ENCODE peak calls at places on chromosome 15, in ten cellular contexts. S, L, O, T, B, E, U, A, W and Z are unnamed samples.

GRCh38 chr15:80838666-80839065 is 59.5 kb downstream of the CEMIP start:
- DNase-seq in S (no peak), L (no peak), O (no peak), T (no peak), B (no peak), E (no peak), U (no peak), A (no peak), W (no peak), Z (no peak)

GRCh38 chr15:78637776-78638435 is 3.1 kb downstream of the CHRNB4 start:
- DNase-seq in S (no peak), L (no peak), O (no peak), T (no peak), B (no peak), E (no peak), U (no peak), A (no peak), W (peak), Z (no peak)

GRCh38 chr15:68447976-68448755 is 16.2 kb upstream of the ITGA11 start:
- DNase-seq in S (no peak), L (peak), O (no peak), T (no peak), B (no peak), E (no peak), U (no peak), A (no peak), W (no peak), Z (no peak)

GRCh38 chr15:68814596-68814995 is 6.1 kb downstream of the ANP32A start:
- DNase-seq in S (no peak), L (no peak), O (no peak), T (no peak), B (no peak), E (no peak), U (no peak), A (no peak), W (no peak), Z (no peak)

GRCh38 chr15:38134252-38134651 is 118.4 kb upstream of the SPRED1 start:
- DNase-seq in S (no peak), L (no peak), O (no peak), T (no peak), B (no peak), E (no peak), U (no peak), A (no peak), W (no peak), Z (no peak)

GRCh38 chr15:40282870-40283614 is at the start of gene ANKRD63:
- DNase-seq in S (no peak), L (no peak), O (peak), T (no peak), B (no peak), E (no peak), U (peak), A (no peak), W (peak), Z (peak)

GRCh38 chr15:89758981-89759380 is 7.9 kb upstream of the MESP1 start:
- DNase-seq in S (no peak), L (no peak), O (no peak), T (no peak), B (no peak), E (no peak), U (no peak), A (no peak), W (no peak), Z (no peak)

GRCh38 chr15:60889006-60889405 is 340.1 kb downstream of the RORA start:
- DNase-seq in S (no peak), L (no peak), O (no peak), T (no peak), B (no peak), E (no peak), U (no peak), A (no peak), W (no peak), Z (no peak)

GRCh38 chr15:60526127-60526616 is 47.2 kb upstream of the ICE2 start:
- DNase-seq in S (no peak), L (no peak), O (no peak), T (no peak), B (no peak), E (no peak), U (no peak), A (peak), W (no peak), Z (no peak)

GRCh38 chr15:71781965-71782265 is 28.4 kb upstream of the NR2E3 start:
- DNase-seq in S (no peak), L (no peak), O (no peak), T (no peak), B (no peak), E (no peak), U (no peak), A (no peak), W (no peak), Z (no peak)

GRCh38 chr15:31758126-31758525 is 272.2 kb upstream of the CHRNA7 start:
- DNase-seq in S (no peak), L (peak), O (no peak), T (peak), B (no peak), E (peak), U (no peak), A (peak), W (no peak), Z (no peak)

GRCh38 chr15:72203507-72203837 is 5.9 kb upstream of the GRAMD2A start:
- DNase-seq in S (no peak), L (peak), O (no peak), T (peak), B (no peak), E (peak), U (no peak), A (peak), W (no peak), Z (no peak)

GRCh38 chr15:68418611-68419161 is 13.3 kb downstream of the ITGA11 start:
- DNase-seq in S (no peak), L (peak), O (no peak), T (no peak), B (no peak), E (peak), U (no peak), A (no peak), W (peak), Z (no peak)

GRCh38 chr15:48090115-48090514 is 30.7 kb upstream of the SLC24A5 start:
- DNase-seq in S (no peak), L (no peak), O (no peak), T (no peak), B (no peak), E (no peak), U (no peak), A (no peak), W (no peak), Z (no peak)

GRCh38 chr15:48103647-48104046 is 17.1 kb upstream of the SLC24A5 start:
- DNase-seq in S (no peak), L (no peak), O (no peak), T (no peak), B (no peak), E (no peak), U (no peak), A (no peak), W (no peak), Z (no peak)

GRCh38 chr15:92878593-92879053 is 21.5 kb upstream of the CHD2 start:
- DNase-seq in S (no peak), L (no peak), O (no peak), T (peak), B (no peak), E (no peak), U (no peak), A (no peak), W (no peak), Z (no peak)

GRCh38 chr15:99732711-99733267 is 448 bp downstream of the LYSMD4 start:
- DNase-seq in S (no peak), L (no peak), O (no peak), T (no peak), B (peak), E (no peak), U (peak), A (no peak), W (no peak), Z (peak)

GRCh38 chr15:92069308-92070244 is 216.1 kb downstream of the SLCO3A1 start:
- DNase-seq in S (peak), L (no peak), O (no peak), T (no peak), B (no peak), E (peak), U (no peak), A (peak), W (peak), Z (no peak)

GRCh38 chr15:92647467-92648163 is 8.0 kb downstream of the FAM174B start:
- DNase-seq in S (no peak), L (no peak), O (no peak), T (no peak), B (no peak), E (no peak), U (no peak), A (no peak), W (no peak), Z (no peak)